ENCODE peak calls at places on chromosomes 7 and 10, in six cellular contexts. J is body of pancreas; R is GM23248; F is stimulated activated naive CD8-positive, alpha-beta T cell treated with anti-CD3 and anti-CD28 coated beads, Interleukin-15, Interleukin-2, amounts not matched to agents 100 U/mL and 50 U/mL, for 24 hours; S is GM12865; Z is NCI-H1092 treated with DMSO at 0.1 percent for 48 hours. O is an unnamed sample.
A peak's percentile ranks its signal among the peaks of the same experiment; 100 is the strongest.

GRCh38 chr7:36906956-36907355 is 182.7 kb upstream of the AOAH start:
- DNase-seq in J (no peak), R (no peak), F (no peak), S (no peak), Z (no peak), O (no peak)

GRCh38 chr7:138979226-138979979 is 1.8 kb downstream of the KIAA1549 start:
- DNase-seq in J (peak; percentile 77), R (peak; percentile 61), F (no peak), S (peak; percentile 40), Z (no peak), O (peak; percentile 30)

GRCh38 chr7:32030904-32031692 is 39.1 kb downstream of the PDE1C start:
- DNase-seq in J (no peak), R (peak; percentile 39), F (no peak), S (no peak), Z (no peak), O (peak; percentile 46)

GRCh38 chr10:6171891-6172354 is 30.8 kb upstream of the PFKFB3 start:
- DNase-seq in J (peak; percentile 41), R (peak; percentile 98), F (peak; percentile 46), S (peak; percentile 45), Z (no peak), O (peak; percentile 89)

GRCh38 chr10:133520193-133520738 is 6.9 kb upstream of the CYP2E1 start:
- DNase-seq in J (peak; percentile 82), R (peak; percentile 82), F (peak; percentile 98), S (peak; percentile 79), Z (peak; percentile 27), O (no peak)

GRCh38 chr10:4264466-4264865 is 479.5 kb upstream of the KLF6 start:
- DNase-seq in J (no peak), R (no peak), F (no peak), S (no peak), Z (no peak), O (no peak)

GRCh38 chr7:35975851-35976454 is 175.1 kb downstream of the SEPTIN7 start:
- DNase-seq in J (peak; percentile 63), R (peak; percentile 67), F (peak; percentile 32), S (peak; percentile 85), Z (peak; percentile 80), O (peak; percentile 73)

GRCh38 chr10:7119325-7120015 is 291.4 kb downstream of the SFMBT2 start:
- DNase-seq in J (no peak), R (peak; percentile 30), F (no peak), S (no peak), Z (no peak), O (peak; percentile 40)

GRCh38 chr7:137015015-137015414 is 146.6 kb downstream of the CHRM2 start:
- DNase-seq in J (no peak), R (no peak), F (no peak), S (no peak), Z (no peak), O (peak; percentile 51)

GRCh38 chr10:24556137-24556536 is 167.6 kb downstream of the ARHGAP21 start:
- DNase-seq in J (no peak), R (no peak), F (no peak), S (no peak), Z (no peak), O (no peak)

GRCh38 chr7:152902054-152902453 is 142.5 kb downstream of the ACTR3B start:
- DNase-seq in J (no peak), R (no peak), F (no peak), S (no peak), Z (no peak), O (no peak)

GRCh38 chr7:134558370-134558769 is 9.5 kb downstream of the AKR1B15 start:
- DNase-seq in J (no peak), R (no peak), F (no peak), S (no peak), Z (no peak), O (no peak)

GRCh38 chr7:73773700-73774517 is 3.8 kb upstream of the CLDN3 start:
- DNase-seq in J (no peak), R (no peak), F (no peak), S (no peak), Z (no peak), O (no peak)

GRCh38 chr10:78177013-78177370 is 143.3 kb downstream of the RPS24 start:
- DNase-seq in J (no peak), R (no peak), F (no peak), S (no peak), Z (no peak), O (peak; percentile 13)

GRCh38 chr7:4247106-4247876 is 434.8 kb upstream of the FOXK1 start:
- DNase-seq in J (no peak), R (no peak), F (no peak), S (no peak), Z (no peak), O (no peak)

GRCh38 chr7:14687241-14687640 is 215.3 kb downstream of the DGKB start:
- DNase-seq in J (no peak), R (no peak), F (no peak), S (no peak), Z (no peak), O (no peak)

GRCh38 chr10:132499367-132499685 is 38.3 kb upstream of the INPP5A start:
- DNase-seq in J (peak; percentile 2), R (no peak), F (no peak), S (no peak), Z (no peak), O (no peak)

GRCh38 chr10:102783541-102783930 is 39.8 kb downstream of the WBP1L start:
- DNase-seq in J (no peak), R (no peak), F (no peak), S (no peak), Z (no peak), O (no peak)

GRCh38 chr7:104127204-104127603 is 80.6 kb downstream of the ORC5 start:
- DNase-seq in J (no peak), R (no peak), F (no peak), S (no peak), Z (peak; percentile 54), O (no peak)

GRCh38 chr10:17981766-17982380 is 30.2 kb downstream of the SLC39A12 start:
- DNase-seq in J (no peak), R (peak; percentile 91), F (no peak), S (no peak), Z (no peak), O (peak; percentile 74)

GRCh38 chr7:47100815-47101435 is 481.0 kb downstream of the TNS3 start:
- DNase-seq in J (peak; percentile 68), R (peak; percentile 79), F (peak; percentile 6), S (peak; percentile 18), Z (peak; percentile 6), O (peak; percentile 67)

GRCh38 chr7:5526190-5527037 is 102.8 kb upstream of the TNRC18 start:
- DNase-seq in J (peak; percentile 56), R (peak; percentile 36), F (peak; percentile 49), S (no peak), Z (no peak), O (peak; percentile 72)

GRCh38 chr7:93566876-93567275 is 7.6 kb downstream of the CALCR start:
- DNase-seq in J (no peak), R (peak; percentile 48), F (no peak), S (no peak), Z (no peak), O (no peak)

O was measured in M059J.